ENCODE peak calls at places on chromosomes 16 and 17, in five cellular contexts. T, B, I, V and A are unnamed samples.

GRCh38 chr16:83418565-83418964 is 389.2 kb upstream of the HSBP1 start:
- DNase-seq in T (no peak), B (no peak), I (no peak), V (no peak), A (no peak)

GRCh38 chr16:13612623-13613022 is 307.3 kb upstream of the ERCC4 start:
- DNase-seq in T (no peak), B (no peak), I (no peak), V (no peak), A (no peak)

GRCh38 chr16:71537643-71538042 is 11.4 kb downstream of the CHST4 start:
- DNase-seq in T (no peak), B (no peak), I (no peak), V (peak), A (no peak)

GRCh38 chr16:28280881-28281836 is 11.2 kb upstream of the SBK1 start:
- DNase-seq in T (no peak), B (no peak), I (no peak), V (no peak), A (no peak)

GRCh38 chr17:231191-231965 is 49.9 kb upstream of the DOC2B start:
- DNase-seq in T (no peak), B (no peak), I (no peak), V (no peak), A (no peak)

GRCh38 chr16:30659507-30660423 is 1.5 kb downstream of the FBRS start:
- DNase-seq in T (peak), B (no peak), I (no peak), V (peak), A (no peak)

GRCh38 chr17:13395346-13395745 is 206.4 kb downstream of the HS3ST3A1 start:
- DNase-seq in T (no peak), B (no peak), I (no peak), V (no peak), A (no peak)

GRCh38 chr17:59513934-59514841 is 51.2 kb upstream of the DHX40 start:
- DNase-seq in T (no peak), B (peak), I (no peak), V (peak), A (no peak)

GRCh38 chr16:72921620-72922019 is 126.3 kb downstream of the ZFHX3 start:
- DNase-seq in T (no peak), B (no peak), I (no peak), V (no peak), A (no peak)

GRCh38 chr17:73592531-73592961 is 51.7 kb downstream of the SDK2 start:
- DNase-seq in T (no peak), B (no peak), I (no peak), V (no peak), A (no peak)

GRCh38 chr17:18039535-18040286 is 503 bp downstream of the GID4 start:
- DNase-seq in T (no peak), B (no peak), I (no peak), V (no peak), A (no peak)

GRCh38 chr17:74499992-74500391 is 31.3 kb downstream of the CD300LB start:
- DNase-seq in T (no peak), B (no peak), I (no peak), V (no peak), A (no peak)

GRCh38 chr17:29723283-29724047 is 100.8 kb upstream of the CORO6 start:
- DNase-seq in T (no peak), B (no peak), I (no peak), V (no peak), A (no peak)